ENCODE peak calls at places on chromosomes 12 and 14, in eight cellular contexts. X is stimulated activated effector memory CD8-positive, alpha-beta T cell treated with anti-CD3 and anti-CD28 coated beads, Interleukin-12 subunit alpha, Interleukin-12 subunit beta, amount 100 ng/mL, for 72 hours; E is amniotic stem cell; Z is HT1080; Q is memory B cell; W is PC-3; R is endodermal cell; V is cardiac fibroblast. K is an unnamed sample.
A peak's percentile ranks its signal among the peaks of the same experiment; 100 is the strongest.

GRCh38 chr12:57772429-57773322 is at the start of gene EEF1AKMT3:
- DNase-seq in X (no peak), E (peak; percentile 31), Z (no peak), Q (no peak), W (peak; percentile 60), R (no peak), V (peak; percentile 54), K (no peak)

GRCh38 chr12:124296916-124297351 is 2.0 kb downstream of the RFLNA start:
- DNase-seq in X (no peak), E (no peak), Z (no peak), Q (no peak), W (no peak), R (no peak), V (no peak), K (no peak)

GRCh38 chr12:78641837-78642423 is 222.6 kb upstream of the SYT1 start:
- DNase-seq in X (no peak), E (no peak), Z (peak; percentile 7), Q (no peak), W (peak; percentile 40), R (no peak), V (peak; percentile 39), K (no peak)

GRCh38 chr12:111185206-111185888 is 183.5 kb downstream of the PHETA1 start:
- DNase-seq in X (no peak), E (no peak), Z (no peak), Q (no peak), W (no peak), R (no peak), V (no peak), K (no peak)

GRCh38 chr12:63098851-63099250 is 52.1 kb downstream of the AVPR1A start:
- DNase-seq in X (no peak), E (no peak), Z (no peak), Q (no peak), W (peak; percentile 45), R (no peak), V (no peak), K (peak; percentile 18)

GRCh38 chr12:116267948-116268347 is 9.5 kb downstream of the MED13L start:
- DNase-seq in X (no peak), E (no peak), Z (no peak), Q (no peak), W (no peak), R (no peak), V (no peak), K (no peak)

GRCh38 chr12:104223599-104224168 is 8.1 kb downstream of the TXNRD1 start:
- DNase-seq in X (no peak), E (no peak), Z (no peak), Q (no peak), W (no peak), R (peak; percentile 61), V (no peak), K (no peak)

GRCh38 chr12:95277139-95277538 is 59.5 kb downstream of the VEZT start:
- DNase-seq in X (no peak), E (peak; percentile 3), Z (peak; percentile 44), Q (no peak), W (peak; percentile 20), R (no peak), V (peak; percentile 84), K (no peak)

GRCh38 chr12:118098911-118099671 is 4.7 kb downstream of the VSIG10 start:
- DNase-seq in X (no peak), E (no peak), Z (no peak), Q (no peak), W (no peak), R (peak; percentile 74), V (no peak), K (no peak)

GRCh38 chr12:10873374-10873773 is 10.7 kb downstream of the PRH1 start:
- DNase-seq in X (no peak), E (no peak), Z (no peak), Q (no peak), W (no peak), R (no peak), V (peak; percentile 49), K (no peak)

GRCh38 chr12:131942671-131943070 is 7.1 kb upstream of the EP400 start:
- DNase-seq in X (no peak), E (no peak), Z (no peak), Q (no peak), W (no peak), R (no peak), V (no peak), K (no peak)

GRCh38 chr14:89841855-89842254 is 112.7 kb downstream of the EFCAB11 start:
- DNase-seq in X (no peak), E (no peak), Z (no peak), Q (no peak), W (no peak), R (peak; percentile 68), V (no peak), K (no peak)

GRCh38 chr12:53949631-53950440 is 4.9 kb upstream of the HOXC12 start:
- DNase-seq in X (no peak), E (no peak), Z (no peak), Q (no peak), W (no peak), R (peak; percentile 83), V (no peak), K (no peak)

GRCh38 chr12:109358154-109358869 is 10.6 kb downstream of the MYO1H start:
- DNase-seq in X (no peak), E (no peak), Z (peak; percentile 4), Q (no peak), W (no peak), R (no peak), V (peak; percentile 40), K (no peak)

GRCh38 chr14:37150414-37150813 is 22.0 kb downstream of the SLC25A21 start:
- DNase-seq in X (no peak), E (peak; percentile 26), Z (peak; percentile 50), Q (no peak), W (peak; percentile 76), R (no peak), V (peak; percentile 65), K (peak; percentile 4)

GRCh38 chr14:99681101-99681831 is 2.8 kb upstream of the CYP46A1 start:
- DNase-seq in X (no peak), E (no peak), Z (no peak), Q (no peak), W (no peak), R (peak; percentile 41), V (no peak), K (no peak)

GRCh38 chr12:48630346-48630745 is 51.7 kb downstream of the KANSL2 start:
- DNase-seq in X (no peak), E (no peak), Z (no peak), Q (no peak), W (no peak), R (no peak), V (no peak), K (no peak)

GRCh38 chr12:108526482-108527234 is 11.6 kb downstream of the FICD start:
- DNase-seq in X (no peak), E (no peak), Z (no peak), Q (no peak), W (no peak), R (peak; percentile 50), V (no peak), K (no peak)

GRCh38 chr14:65168840-65169239 is 66.5 kb upstream of the MAX start:
- DNase-seq in X (no peak), E (no peak), Z (peak; percentile 46), Q (no peak), W (peak; percentile 38), R (no peak), V (peak; percentile 90), K (no peak)

GRCh38 chr12:89384050-89384749 is 31.9 kb upstream of the DUSP6 start:
- DNase-seq in X (no peak), E (peak; percentile 48), Z (peak; percentile 49), Q (no peak), W (peak; percentile 75), R (peak; percentile 85), V (peak; percentile 95), K (no peak)

GRCh38 chr12:75655233-75655879 is 143.9 kb upstream of the KRR1 start:
- DNase-seq in X (no peak), E (no peak), Z (no peak), Q (no peak), W (no peak), R (no peak), V (no peak), K (no peak)

GRCh38 chr12:2467447-2468195 is 327.1 kb upstream of the FKBP4 start:
- DNase-seq in X (no peak), E (no peak), Z (no peak), Q (no peak), W (no peak), R (no peak), V (no peak), K (no peak)

GRCh38 chr14:23154876-23155587 is 28.4 kb downstream of the SLC7A8 start:
- DNase-seq in X (no peak), E (peak; percentile 81), Z (peak; percentile 76), Q (no peak), W (peak; percentile 33), R (peak; percentile 80), V (peak; percentile 83), K (no peak)

GRCh38 chr14:93903342-93904184 is 23.6 kb upstream of the FAM181A start:
- DNase-seq in X (no peak), E (no peak), Z (no peak), Q (no peak), W (peak; percentile 18), R (peak; percentile 88), V (no peak), K (peak; percentile 47)

GRCh38 chr12:124513297-124513867 is 54.0 kb downstream of the NCOR2 start:
- DNase-seq in X (no peak), E (no peak), Z (peak; percentile 26), Q (no peak), W (peak; percentile 44), R (peak; percentile 95), V (peak; percentile 43), K (no peak)

K was measured in SK-N-DZ.